ENCODE peak calls at places on chromosomes 2 and 18, in five cellular contexts. E is heart right ventricle, R is GM23248, H is HCT116, D is cardiac muscle cell. N is an unnamed sample.

GRCh38 chr2:96578731-96579130 is 42.2 kb downstream of the ARID5A start:
- DNase-seq in H (no peak), R (no peak), D (no peak), E (no peak), N (no peak)

GRCh38 chr2:241157841-241158545 is 7.7 kb downstream of the PPP1R7 start:
- DNase-seq in H (no peak), D (no peak), R (peak; percentile 68), E (no peak), N (no peak)

GRCh38 chr18:54357082-54357659 is 487 bp downstream of the STARD6 start:
- DNase-seq in H (no peak), E (no peak), R (no peak), D (no peak), N (no peak)

GRCh38 chr2:189782221-189782671 is 1.9 kb downstream of the ORMDL1 start:
- DNase-seq in D (no peak), H (no peak), E (no peak), R (peak; percentile 63), N (no peak)

GRCh38 chr18:36415606-36416005 is 118.1 kb downstream of the FHOD3 start:
- DNase-seq in D (no peak), E (no peak), H (no peak), R (peak; percentile 59), N (no peak)

GRCh38 chr2:104361414-104361813 is 492.5 kb upstream of the POU3F3 start:
- DNase-seq in E (no peak), D (no peak), H (no peak), R (no peak), N (no peak)

GRCh38 chr2:47906261-47907096 is at the start of gene FBXO11:
- DNase-seq in D (peak; percentile 97), H (peak; percentile 97), E (peak; percentile 94), R (peak; percentile 99), N (peak; percentile 98)

GRCh38 chr18:67549946-67550345 is 33.4 kb upstream of the DSEL start:
- DNase-seq in D (no peak), E (no peak), H (no peak), R (no peak), N (no peak)

GRCh38 chr2:226796840-226797288 is 2.8 kb downstream of the IRS1 start:
- DNase-seq in H (no peak), E (peak; percentile 46), D (no peak), R (peak; percentile 79), N (peak; percentile 53)

GRCh38 chr2:54634012-54634411 is 89.5 kb upstream of the EML6 start:
- DNase-seq in H (no peak), D (no peak), R (no peak), E (no peak), N (no peak)

GRCh38 chr18:66066191-66066590 is 315.4 kb downstream of the CDH7 start:
- DNase-seq in D (no peak), E (no peak), R (no peak), H (no peak), N (no peak)

GRCh38 chr2:62309465-62310091 is 113.7 kb downstream of the B3GNT2 start:
- DNase-seq in E (no peak), D (no peak), H (no peak), R (no peak), N (no peak)

GRCh38 chr2:149857344-149857743 is 269.8 kb upstream of the MMADHC start:
- DNase-seq in R (peak; percentile 77), E (no peak), D (no peak), H (no peak), N (no peak)

GRCh38 chr2:134727385-134727784 is 8.6 kb upstream of the TMEM163 start:
- DNase-seq in D (no peak), E (no peak), H (no peak), R (peak; percentile 39), N (no peak)

GRCh38 chr2:104286806-104287205 is 567.1 kb upstream of the POU3F3 start:
- DNase-seq in H (no peak), D (peak; percentile 5), R (no peak), E (no peak), N (no peak)

GRCh38 chr18:55588001-55588875 is at the start of gene TCF4:
- DNase-seq in E (peak; percentile 65), R (peak; percentile 86), D (peak; percentile 86), H (no peak), N (peak; percentile 63)

GRCh38 chr18:3952031-3952430 is 502.1 kb downstream of the TGIF1 start:
- DNase-seq in R (no peak), E (no peak), H (no peak), D (no peak), N (no peak)

GRCh38 chr2:9657731-9658130 is 26.9 kb upstream of the YWHAQ start:
- DNase-seq in D (no peak), R (no peak), E (no peak), H (no peak), N (no peak)

GRCh38 chr2:9702604-9703084 is 71.8 kb upstream of the YWHAQ start:
- DNase-seq in H (no peak), E (no peak), R (no peak), D (no peak), N (no peak)

GRCh38 chr2:27496357-27497287 is at the start of gene GCKR:
- DNase-seq in R (peak; percentile 77), D (no peak), H (no peak), E (no peak), N (no peak)
- H3K4me3 ChIP-seq in R (peak within 1 kb of the TSS; percentile 75), D (no peak within 1 kb of the TSS), H (no peak within 1 kb of the TSS), E (no peak within 1 kb of the TSS), N (no peak within 1 kb of the TSS)

GRCh38 chr18:61201516-61201915 is 131.7 kb upstream of the CDH20 start:
- DNase-seq in H (no peak), R (peak; percentile 2), D (no peak), E (no peak), N (no peak)

GRCh38 chr18:61203151-61203550 is 130.1 kb upstream of the CDH20 start:
- DNase-seq in R (peak; percentile 52), D (no peak), H (no peak), E (no peak), N (no peak)

GRCh38 chr18:61196745-61197144 is 136.5 kb upstream of the CDH20 start:
- DNase-seq in D (no peak), H (no peak), R (no peak), E (no peak), N (no peak)

GRCh38 chr18:61194726-61195125 is 138.5 kb upstream of the CDH20 start:
- DNase-seq in D (no peak), H (no peak), E (no peak), R (no peak), N (no peak)

GRCh38 chr18:61199131-61199903 is 133.9 kb upstream of the CDH20 start:
- DNase-seq in D (no peak), H (no peak), R (peak; percentile 42), E (no peak), N (no peak)
- H3K27ac ChIP-seq in D (no peak overlapping the region), H (no peak overlapping the region), R (no peak overlapping the region), E (no peak overlapping the region), N (no peak overlapping the region)

DNA sequence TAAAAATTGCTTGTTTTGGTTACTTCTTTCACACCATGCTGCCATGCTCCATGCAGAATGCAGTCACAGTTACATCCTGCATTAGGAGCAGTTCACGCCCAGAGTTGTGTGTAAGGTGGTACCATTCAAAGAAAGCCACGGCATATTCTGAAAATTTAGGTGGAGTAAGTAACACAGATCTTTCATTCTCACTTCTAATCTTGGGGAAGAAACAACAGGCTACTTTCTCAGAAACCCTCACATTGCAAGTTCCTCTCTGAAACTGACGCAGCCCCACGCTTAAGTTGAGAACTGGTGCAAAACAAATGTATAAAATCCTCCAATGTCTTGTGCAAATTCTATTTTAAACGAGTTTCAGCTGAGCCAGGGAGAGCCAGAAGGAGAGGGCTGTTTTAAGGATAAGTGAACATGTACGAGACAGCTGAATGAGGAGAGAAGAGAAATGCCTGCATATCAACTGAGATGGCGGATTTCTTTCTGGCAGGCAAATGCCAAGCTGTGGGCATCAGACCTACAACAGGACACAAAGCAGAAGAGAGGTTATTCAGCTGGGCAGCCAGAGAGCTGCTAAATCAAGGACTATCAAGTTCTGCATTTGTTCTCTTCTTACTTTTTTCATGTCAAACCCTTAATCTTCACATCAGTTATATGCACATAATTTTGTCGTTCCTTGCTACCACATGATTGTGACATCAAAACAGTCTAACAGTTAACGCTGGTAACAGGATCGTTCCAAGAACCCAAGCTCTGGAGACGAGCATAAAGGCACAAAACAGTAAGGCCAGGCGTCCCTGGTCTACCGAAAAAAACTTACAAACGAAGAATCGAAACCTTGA is 6.4 kb downstream of the ARL4C start:
- DNase-seq in D (no peak), R (no peak), H (no peak), E (no peak), N (no peak)
- H3K4me3 ChIP-seq in D (no peak overlapping the region), R (no peak overlapping the region), H (no peak overlapping the region), E (no peak overlapping the region), N (no peak overlapping the region)

GRCh38 chr18:25233582-25234362 is 118.2 kb downstream of the ZNF521 start:
- DNase-seq in E (no peak), H (no peak), D (no peak), R (peak; percentile 78), N (no peak)
- H3K27ac ChIP-seq in E (peak overlapping the region; percentile 39), H (no peak overlapping the region), D (peak overlapping the region; percentile 70), R (peak overlapping the region; percentile 59), N (peak overlapping the region; percentile 14)

GRCh38 chr2:233422050-233422639 is 67.9 kb downstream of the DGKD start:
- DNase-seq in E (no peak), H (no peak), D (no peak), R (no peak), N (no peak)
- H3K4me3 ChIP-seq in E (no peak overlapping the region), H (no peak overlapping the region), D (no peak overlapping the region), R (no peak overlapping the region), N (peak overlapping the region; percentile 48)

N was measured in heart left ventricle.